ENCODE peak calls at places on chromosomes 4 and X, in nine cellular contexts. E is glutamatergic neuron, N is A549, M is HCT116, J is suprapubic skin, B is ovary, C is fibroblast of the aortic adventitia, A is psoas muscle, Z is fibroblast of pulmonary artery. Y is an unnamed sample.

GRCh38 chr4:165740911-165741310 is 132.1 kb upstream of the TLL1 start:
- DNase-seq in E (no peak), N (no peak), A (no peak), B (no peak), M (no peak), Z (peak), J (no peak), C (peak), Y (no peak)

GRCh38 chr4:8261851-8262535 is 7.6 kb upstream of the HTRA3 start:
- DNase-seq in E (no peak), C (no peak), Z (no peak), J (no peak), A (no peak), M (no peak), B (peak), N (no peak), Y (no peak)

GRCh38 chrX:118847676-118848075 is 24.1 kb downstream of the ZCCHC12 start:
- DNase-seq in C (peak), J (no peak), A (no peak), B (no peak), N (peak), Z (peak), M (peak), E (no peak), Y (no peak)

GRCh38 chr4:140005699-140006098 is 148.3 kb downstream of the MAML3 start:
- DNase-seq in N (no peak), A (no peak), Z (no peak), M (no peak), E (no peak), J (no peak), B (no peak), C (no peak), Y (no peak)

GRCh38 chr4:149911371-149911770 is 95.7 kb upstream of the IQCM start:
- DNase-seq in J (no peak), B (no peak), A (no peak), N (no peak), E (no peak), M (no peak), Z (no peak), C (no peak), Y (no peak)

GRCh38 chrX:50648151-50648550 is 165.8 kb downstream of the SHROOM4 start:
- DNase-seq in Z (peak), B (no peak), M (no peak), J (no peak), N (no peak), A (no peak), C (peak), E (no peak), Y (no peak)

GRCh38 chr4:56844817-56845580 is 23.5 kb upstream of the SPINK2 start:
- DNase-seq in M (no peak), J (no peak), B (no peak), A (no peak), Z (no peak), N (no peak), E (no peak), C (no peak), Y (no peak)

GRCh38 chr4:95371457-95372179 is 177.2 kb downstream of the UNC5C start:
- DNase-seq in N (no peak), B (no peak), E (no peak), J (no peak), A (no peak), M (no peak), Z (no peak), C (no peak), Y (no peak)

GRCh38 chr4:41216294-41217019 is 2.1 kb upstream of the APBB2 start:
- DNase-seq in Z (peak), M (peak), J (peak), E (peak), N (peak), A (peak), C (peak), B (peak), Y (peak)

GRCh38 chr4:41633321-41633720 is 95.4 kb downstream of the LIMCH1 start:
- DNase-seq in M (no peak), C (no peak), A (no peak), J (no peak), B (no peak), Z (no peak), E (no peak), N (no peak), Y (no peak)

GRCh38 chrX:23819385-23820234 is 36.6 kb downstream of the SAT1 start:
- DNase-seq in N (no peak), M (no peak), Z (no peak), A (no peak), C (peak), E (no peak), J (no peak), B (no peak), Y (no peak)

GRCh38 chrX:39819921-39820849 is 277.6 kb downstream of the BCOR start:
- DNase-seq in B (peak), C (peak), Z (peak), M (no peak), A (no peak), E (peak), J (no peak), N (no peak), Y (peak)

GRCh38 chr4:20283039-20283438 is 31.3 kb downstream of the SLIT2 start:
- DNase-seq in C (no peak), E (no peak), M (no peak), Z (no peak), J (no peak), N (no peak), B (no peak), A (no peak), Y (no peak)

GRCh38 chrX:120365320-120365719 is 3.4 kb downstream of the ATP1B4 start:
- DNase-seq in B (peak), E (peak), J (no peak), C (peak), Z (peak), M (no peak), N (peak), A (peak), Y (peak)

GRCh38 chr4:174873931-174874330 is 44.2 kb upstream of the ADAM29 start:
- DNase-seq in Z (no peak), J (no peak), E (no peak), B (no peak), N (peak), M (peak), A (no peak), C (peak), Y (no peak)

GRCh38 chrX:153556767-153557166 is 39.3 kb downstream of the ATP2B3 start:
- DNase-seq in M (no peak), A (no peak), Z (no peak), B (no peak), N (no peak), C (no peak), E (peak), J (no peak), Y (no peak)

GRCh38 chr4:41079871-41080565 is 134.3 kb downstream of the APBB2 start:
- DNase-seq in N (no peak), E (no peak), Z (no peak), J (no peak), C (no peak), M (no peak), A (no peak), B (no peak), Y (no peak)

GRCh38 chr4:118389731-118390520 is 37.1 kb upstream of the PRSS12 start:
- DNase-seq in B (no peak), Z (no peak), A (no peak), J (no peak), C (no peak), E (no peak), N (no peak), M (no peak), Y (no peak)

GRCh38 chr4:52743444-52744019 is 7.7 kb downstream of the ERVMER34-1 start:
- DNase-seq in J (no peak), M (no peak), B (no peak), A (no peak), N (no peak), Z (no peak), E (no peak), C (no peak), Y (no peak)

GRCh38 chr4:6188687-6189305 is 11.6 kb downstream of the JAKMIP1 start:
- DNase-seq in E (no peak), M (no peak), Z (no peak), C (peak), B (no peak), A (no peak), N (no peak), J (no peak), Y (no peak)

GRCh38 chrX:123188081-123188480 is 4.0 kb downstream of the GRIA3 start:
- DNase-seq in Z (no peak), C (peak), J (no peak), A (no peak), M (no peak), N (no peak), B (no peak), E (no peak), Y (no peak)

GRCh38 chrX:119181491-119181890 is 53.9 kb upstream of the KIAA1210 start:
- DNase-seq in M (peak), N (peak), E (no peak), B (no peak), A (no peak), Z (peak), J (no peak), C (peak), Y (no peak)

GRCh38 chrX:52933976-52934703 is 24.2 kb downstream of the FAM156A start:
- DNase-seq in Z (no peak), C (no peak), N (no peak), J (no peak), A (no peak), E (no peak), M (no peak), B (no peak), Y (no peak)

GRCh38 chr4:14652522-14652921 is 349.8 kb upstream of the CPEB2 start:
- DNase-seq in J (no peak), N (peak), M (no peak), C (no peak), B (no peak), A (no peak), Z (no peak), E (no peak), Y (no peak)

GRCh38 chrX:133414399-133415275 is 652 bp downstream of the GPC4 start:
- DNase-seq in A (peak), E (peak), M (no peak), N (peak), B (peak), Z (peak), J (no peak), C (no peak), Y (peak)

GRCh38 chr4:137394000-137394399 is 138.3 kb downstream of the PCDH18 start:
- DNase-seq in B (no peak), Z (peak), A (no peak), M (no peak), C (peak), E (no peak), J (no peak), N (no peak), Y (no peak)

GRCh38 chr4:145824469-145824868 is 114.2 kb downstream of the ZNF827 start:
- DNase-seq in Z (no peak), A (no peak), C (no peak), B (no peak), J (no peak), E (peak), N (no peak), M (no peak), Y (no peak)

GRCh38 chr4:7753271-7753670 is 186.4 kb downstream of the AFAP1 start:
- DNase-seq in B (no peak), C (no peak), M (no peak), N (no peak), J (no peak), Z (no peak), E (no peak), A (no peak), Y (no peak)

GRCh38 chr4:57691370-57691769 is 581.2 kb upstream of the IGFBP7 start:
- DNase-seq in A (no peak), Z (no peak), N (no peak), M (no peak), C (no peak), B (no peak), J (no peak), E (no peak), Y (no peak)

DNA sequence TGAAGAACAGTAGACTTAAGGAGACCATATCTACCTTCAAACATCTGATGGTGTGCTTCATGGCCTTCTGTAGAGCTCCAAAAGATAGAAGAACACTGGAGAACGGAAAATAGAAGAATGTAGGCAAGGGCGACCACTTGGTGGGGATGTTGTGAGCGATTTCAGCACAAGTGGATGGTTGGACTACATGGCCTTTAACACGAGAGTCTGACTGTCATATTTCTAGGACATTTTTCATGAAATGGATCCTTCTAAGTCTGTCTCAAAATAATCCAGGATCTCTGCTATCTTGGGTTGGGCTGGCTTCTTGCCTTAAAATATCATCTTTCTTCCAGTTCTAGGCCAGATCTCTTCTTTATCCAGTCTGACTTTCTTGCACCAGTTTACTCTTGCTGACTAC is 1.3 kb upstream of the MID1IP1 start:
- DNase-seq in M (no peak), J (no peak), C (no peak), A (no peak), B (no peak), Z (no peak), N (peak), E (no peak), Y (no peak)
- TF ChIP-seq CTCF in M (no peak), J (no peak), C (no peak), A (no peak), B (no peak), Z (no peak), N (peak), E (no peak), Y (no peak)

GRCh38 chrX:137352101-137352660 is 213.7 kb upstream of the ZIC3 start:
- DNase-seq in J (no peak), Z (no peak), N (peak), E (no peak), C (no peak), B (no peak), M (no peak), A (no peak), Y (no peak)
- TF ChIP-seq CTCF in J (no peak), Z (no peak), N (no peak), E (no peak), C (no peak), B (no peak), M (no peak), A (no peak), Y (no peak)

GRCh38 chrX:10726647-10727046 is 106.3 kb upstream of the MID1 start:
- DNase-seq in N (no peak), E (no peak), C (peak), M (no peak), B (no peak), A (no peak), Z (peak), J (no peak), Y (no peak)

GRCh38 chrX:10729000-10729399 is 108.6 kb upstream of the MID1 start:
- DNase-seq in A (no peak), C (no peak), B (no peak), E (no peak), Z (no peak), M (no peak), J (no peak), N (no peak), Y (no peak)

GRCh38 chrX:10722804-10723364 is 102.5 kb upstream of the MID1 start:
- DNase-seq in C (peak), A (no peak), Z (peak), J (peak), E (peak), B (peak), N (peak), M (peak), Y (peak)

GRCh38 chrX:10725071-10725470 is 104.7 kb upstream of the MID1 start:
- DNase-seq in J (no peak), M (no peak), C (no peak), N (peak), E (no peak), A (no peak), Z (no peak), B (no peak), Y (no peak)
- TF ChIP-seq CTCF in J (peak), M (peak), C (peak), N (peak), E (peak), A (peak), Z (peak), B (no peak), Y (peak)

DNA sequence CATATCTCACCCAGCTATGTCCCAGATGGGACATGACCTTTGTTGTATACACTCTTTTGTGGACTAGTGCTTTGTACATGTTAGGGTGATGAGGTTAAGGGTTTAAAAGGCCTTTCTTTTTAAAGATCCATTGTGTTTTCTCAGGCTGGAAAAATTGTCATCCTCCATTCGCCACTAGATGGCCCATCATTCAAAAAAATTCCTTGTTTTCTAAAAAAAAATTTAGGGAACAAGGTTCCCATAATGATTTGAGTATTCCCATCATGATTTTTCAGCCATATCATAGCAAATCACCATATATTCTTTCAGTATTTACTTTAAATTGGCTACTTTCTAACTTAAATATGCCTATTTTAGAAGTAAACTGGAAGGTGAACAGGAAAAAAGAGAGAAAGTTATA is 91.9 kb upstream of the TMEM164 start:
- DNase-seq in J (no peak), E (no peak), C (peak), M (no peak), B (no peak), A (no peak), Z (peak), N (no peak), Y (no peak)
- TF ChIP-seq CTCF in J (no peak), E (peak), C (peak), M (peak), B (peak), A (peak), Z (peak), N (peak), Y (peak)